ENCODE peak calls at places on chromosomes 11 and 22, in eight cellular contexts. One of them, this sample, is unnamed.

GRCh38 chr11:1772270-1773130 is 8.8 kb upstream of the CTSD start:
- DNase-seq in endothelial cell of umbilical vein: peak; percentile 68
- DNase-seq in transverse colon: peak; percentile 68
- DNase-seq in upper lobe of left lung: no peak
- DNase-seq in HCT116: peak; percentile 62
- DNase-seq in H1: peak; percentile 71
- DNase-seq in ovary: peak; percentile 46
- DNase-seq in Peyer's patch: peak; percentile 74
- DNase-seq in this sample: peak; percentile 60

GRCh38 chr11:92667446-92668165 is 301.8 kb upstream of the MTNR1B start:
- DNase-seq in endothelial cell of umbilical vein: no peak
- DNase-seq in transverse colon: no peak
- DNase-seq in upper lobe of left lung: no peak
- DNase-seq in HCT116: no peak
- DNase-seq in H1: no peak
- DNase-seq in ovary: no peak
- DNase-seq in Peyer's patch: no peak
- DNase-seq in this sample: no peak

GRCh38 chr11:36622431-36623136 is 24.5 kb upstream of the RAG2 start:
- DNase-seq in endothelial cell of umbilical vein: peak; percentile 41
- DNase-seq in transverse colon: no peak
- DNase-seq in upper lobe of left lung: no peak
- DNase-seq in HCT116: peak; percentile 12
- DNase-seq in H1: no peak
- DNase-seq in ovary: no peak
- DNase-seq in Peyer's patch: no peak
- DNase-seq in this sample: no peak

GRCh38 chr11:29162490-29162889 is 854.3 kb downstream of the KCNA4 start:
- DNase-seq in endothelial cell of umbilical vein: no peak
- DNase-seq in transverse colon: no peak
- DNase-seq in upper lobe of left lung: no peak
- DNase-seq in HCT116: no peak
- DNase-seq in H1: no peak
- DNase-seq in ovary: no peak
- DNase-seq in Peyer's patch: no peak
- DNase-seq in this sample: no peak

GRCh38 chr11:107545101-107545514 is 20.4 kb downstream of the ALKBH8 start:
- DNase-seq in endothelial cell of umbilical vein: peak; percentile 90
- DNase-seq in transverse colon: no peak
- DNase-seq in upper lobe of left lung: no peak
- DNase-seq in HCT116: peak; percentile 76
- DNase-seq in H1: no peak
- DNase-seq in ovary: no peak
- DNase-seq in Peyer's patch: no peak
- DNase-seq in this sample: no peak

GRCh38 chr11:121687961-121688566 is 235.3 kb upstream of the SORL1-AS1 start:
- DNase-seq in endothelial cell of umbilical vein: no peak
- DNase-seq in transverse colon: no peak
- DNase-seq in upper lobe of left lung: no peak
- DNase-seq in HCT116: no peak
- DNase-seq in H1: no peak
- DNase-seq in ovary: no peak
- DNase-seq in Peyer's patch: no peak
- DNase-seq in this sample: no peak

GRCh38 chr11:35247428-35247827 is 108.5 kb downstream of the CD44 start:
- DNase-seq in endothelial cell of umbilical vein: no peak
- DNase-seq in transverse colon: peak; percentile 26
- DNase-seq in upper lobe of left lung: no peak
- DNase-seq in HCT116: no peak
- DNase-seq in H1: no peak
- DNase-seq in ovary: no peak
- DNase-seq in Peyer's patch: no peak
- DNase-seq in this sample: no peak

GRCh38 chr22:44597616-44598015 is 99.6 kb upstream of the RTL6 start:
- DNase-seq in endothelial cell of umbilical vein: no peak
- DNase-seq in transverse colon: no peak
- DNase-seq in upper lobe of left lung: no peak
- DNase-seq in HCT116: no peak
- DNase-seq in H1: no peak
- DNase-seq in ovary: no peak
- DNase-seq in Peyer's patch: no peak
- DNase-seq in this sample: peak; percentile 63

GRCh38 chr11:73380321-73380720 is 4.1 kb downstream of the RELT start:
- DNase-seq in endothelial cell of umbilical vein: no peak
- DNase-seq in transverse colon: no peak
- DNase-seq in upper lobe of left lung: no peak
- DNase-seq in HCT116: no peak
- DNase-seq in H1: no peak
- DNase-seq in ovary: no peak
- DNase-seq in Peyer's patch: no peak
- DNase-seq in this sample: no peak

GRCh38 chr11:77075425-77075905 is 8.7 kb downstream of the CAPN5 start:
- DNase-seq in endothelial cell of umbilical vein: no peak
- DNase-seq in transverse colon: peak; percentile 78
- DNase-seq in upper lobe of left lung: no peak
- DNase-seq in HCT116: no peak
- DNase-seq in H1: no peak
- DNase-seq in ovary: no peak
- DNase-seq in Peyer's patch: peak; percentile 72
- DNase-seq in this sample: no peak

GRCh38 chr11:76836613-76837291 is 24.0 kb upstream of the ACER3 start:
- DNase-seq in endothelial cell of umbilical vein: no peak
- DNase-seq in transverse colon: peak; percentile 51
- DNase-seq in upper lobe of left lung: no peak
- DNase-seq in HCT116: no peak
- DNase-seq in H1: no peak
- DNase-seq in ovary: no peak
- DNase-seq in Peyer's patch: peak; percentile 53
- DNase-seq in this sample: no peak

GRCh38 chr11:61131186-61131585 is 28.9 kb downstream of the CD5 start:
- DNase-seq in endothelial cell of umbilical vein: no peak
- DNase-seq in transverse colon: no peak
- DNase-seq in upper lobe of left lung: no peak
- DNase-seq in HCT116: no peak
- DNase-seq in H1: no peak
- DNase-seq in ovary: no peak
- DNase-seq in Peyer's patch: no peak
- DNase-seq in this sample: no peak

GRCh38 chr11:123197711-123198110 is 2.7 kb upstream of the CLMP start:
- DNase-seq in endothelial cell of umbilical vein: no peak
- DNase-seq in transverse colon: no peak
- DNase-seq in upper lobe of left lung: no peak
- DNase-seq in HCT116: no peak
- DNase-seq in H1: no peak
- DNase-seq in ovary: no peak
- DNase-seq in Peyer's patch: no peak
- DNase-seq in this sample: no peak

GRCh38 chr11:103798456-103798855 is 238.0 kb upstream of the DDI1 start:
- DNase-seq in endothelial cell of umbilical vein: no peak
- DNase-seq in transverse colon: no peak
- DNase-seq in upper lobe of left lung: no peak
- DNase-seq in HCT116: no peak
- DNase-seq in H1: no peak
- DNase-seq in ovary: no peak
- DNase-seq in Peyer's patch: no peak
- DNase-seq in this sample: no peak

GRCh38 chr11:32172771-32173170 is 81.9 kb downstream of the RCN1 start:
- DNase-seq in endothelial cell of umbilical vein: no peak
- DNase-seq in transverse colon: no peak
- DNase-seq in upper lobe of left lung: no peak
- DNase-seq in HCT116: no peak
- DNase-seq in H1: no peak
- DNase-seq in ovary: no peak
- DNase-seq in Peyer's patch: no peak
- DNase-seq in this sample: peak; percentile 25

GRCh38 chr11:28528217-28528616 is 420.0 kb downstream of the METTL15 start:
- DNase-seq in endothelial cell of umbilical vein: no peak
- DNase-seq in transverse colon: no peak
- DNase-seq in upper lobe of left lung: no peak
- DNase-seq in HCT116: no peak
- DNase-seq in H1: no peak
- DNase-seq in ovary: no peak
- DNase-seq in Peyer's patch: no peak
- DNase-seq in this sample: no peak

GRCh38 chr11:13713982-13714381 is 45.5 kb downstream of the FAR1 start:
- DNase-seq in endothelial cell of umbilical vein: no peak
- DNase-seq in transverse colon: no peak
- DNase-seq in upper lobe of left lung: no peak
- DNase-seq in HCT116: no peak
- DNase-seq in H1: no peak
- DNase-seq in ovary: no peak
- DNase-seq in Peyer's patch: no peak
- DNase-seq in this sample: no peak

GRCh38 chr11:70501026-70501901 is 102.9 kb downstream of the CTTN start:
- DNase-seq in endothelial cell of umbilical vein: no peak
- DNase-seq in transverse colon: no peak
- DNase-seq in upper lobe of left lung: no peak
- DNase-seq in HCT116: no peak
- DNase-seq in H1: no peak
- DNase-seq in ovary: no peak
- DNase-seq in Peyer's patch: peak; percentile 46
- DNase-seq in this sample: no peak

GRCh38 chr11:2518983-2519340 is 74.2 kb downstream of the KCNQ1 start:
- DNase-seq in endothelial cell of umbilical vein: no peak
- DNase-seq in transverse colon: peak; percentile 1
- DNase-seq in upper lobe of left lung: peak; percentile 49
- DNase-seq in HCT116: no peak
- DNase-seq in H1: peak; percentile 37
- DNase-seq in ovary: no peak
- DNase-seq in Peyer's patch: peak; percentile 27
- DNase-seq in this sample: no peak

GRCh38 chr11:60377737-60378136 is 595 bp upstream of the MS4A7 start:
- DNase-seq in endothelial cell of umbilical vein: no peak
- DNase-seq in transverse colon: peak; percentile 49
- DNase-seq in upper lobe of left lung: no peak
- DNase-seq in HCT116: no peak
- DNase-seq in H1: no peak
- DNase-seq in ovary: no peak
- DNase-seq in Peyer's patch: no peak
- DNase-seq in this sample: peak; percentile 79

GRCh38 chr22:20956258-20957117 is 10.6 kb upstream of the AIFM3 start:
- DNase-seq in endothelial cell of umbilical vein: no peak
- DNase-seq in transverse colon: peak; percentile 87
- DNase-seq in upper lobe of left lung: peak; percentile 43
- DNase-seq in HCT116: peak; percentile 73
- DNase-seq in H1: peak; percentile 67
- DNase-seq in ovary: no peak
- DNase-seq in Peyer's patch: peak; percentile 83
- DNase-seq in this sample: peak; percentile 32

GRCh38 chr11:1776944-1777715 is 13.4 kb upstream of the CTSD start:
- DNase-seq in endothelial cell of umbilical vein: no peak
- DNase-seq in transverse colon: no peak
- DNase-seq in upper lobe of left lung: no peak
- DNase-seq in HCT116: no peak
- DNase-seq in H1: no peak
- DNase-seq in ovary: no peak
- DNase-seq in Peyer's patch: no peak
- DNase-seq in this sample: no peak

GRCh38 chr11:85475637-85476517 is 151.3 kb downstream of the DLG2 start:
- DNase-seq in endothelial cell of umbilical vein: no peak
- DNase-seq in transverse colon: no peak
- DNase-seq in upper lobe of left lung: no peak
- DNase-seq in HCT116: no peak
- DNase-seq in H1: no peak
- DNase-seq in ovary: no peak
- DNase-seq in Peyer's patch: no peak
- DNase-seq in this sample: no peak

GRCh38 chr11:65393513-65394079 is 7.2 kb downstream of the FRMD8 start:
- DNase-seq in endothelial cell of umbilical vein: no peak
- DNase-seq in transverse colon: no peak
- DNase-seq in upper lobe of left lung: peak; percentile 64
- DNase-seq in HCT116: no peak
- DNase-seq in H1: no peak
- DNase-seq in ovary: no peak
- DNase-seq in Peyer's patch: no peak
- DNase-seq in this sample: no peak
- H3K36me3 ChIP-seq in endothelial cell of umbilical vein: peaks cover 43% of the 10 kb centered on the region
- H3K36me3 ChIP-seq in transverse colon: no peaks in the 10 kb centered on the region
- H3K36me3 ChIP-seq in upper lobe of left lung: peaks cover 57% of the 10 kb centered on the region
- H3K36me3 ChIP-seq in HCT116: peaks cover 2% of the 10 kb centered on the region
- H3K36me3 ChIP-seq in H1: no peaks in the 10 kb centered on the region
- H3K36me3 ChIP-seq in ovary: no peaks in the 10 kb centered on the region
- H3K36me3 ChIP-seq in Peyer's patch: peaks cover 82% of the 10 kb centered on the region
- H3K36me3 ChIP-seq in this sample: no peaks in the 10 kb centered on the region

DNA sequence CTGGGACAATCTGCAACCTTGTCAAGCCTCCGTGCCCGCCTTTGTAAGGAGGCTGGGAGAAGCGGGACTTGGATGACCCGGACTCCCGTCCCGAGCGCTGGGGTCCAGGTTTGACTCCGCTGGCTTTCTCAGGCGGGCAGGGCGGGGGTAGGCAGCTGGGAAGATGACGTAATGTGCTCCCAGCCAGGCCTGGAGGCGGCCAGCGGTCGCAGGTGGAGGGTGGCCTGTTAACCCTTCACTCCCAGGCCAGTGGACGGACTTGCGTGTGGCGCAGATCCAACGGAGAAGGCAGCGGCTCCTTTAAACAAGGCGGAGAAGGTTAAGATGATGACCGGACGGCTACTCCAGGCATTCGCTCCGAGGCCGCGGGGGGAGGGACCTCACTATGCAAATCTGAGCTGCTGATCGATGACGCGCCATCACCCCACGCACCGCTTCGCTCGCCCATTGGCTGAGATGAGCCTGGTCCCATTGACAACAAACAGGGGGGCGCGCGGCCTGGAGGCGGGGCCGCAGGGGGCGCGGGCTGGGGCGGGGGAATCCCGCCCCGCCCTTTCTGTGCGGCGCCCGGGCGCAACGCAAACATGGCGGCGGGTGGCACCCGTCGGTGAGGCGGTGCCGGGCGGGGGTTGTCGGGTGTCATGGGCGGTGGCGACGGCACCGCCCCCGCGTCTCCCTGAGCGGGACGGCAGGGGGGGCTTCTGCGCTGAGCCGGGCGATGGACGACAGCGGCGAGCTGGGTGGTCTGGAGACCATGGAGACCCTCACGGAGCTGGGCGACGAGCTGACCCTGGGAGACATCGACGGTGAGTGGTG is at the start of gene SREBF2:
- DNase-seq in endothelial cell of umbilical vein: peak; percentile 100
- DNase-seq in transverse colon: peak; percentile 100
- DNase-seq in upper lobe of left lung: peak; percentile 99
- DNase-seq in HCT116: peak; percentile 99
- DNase-seq in H1: peak; percentile 97
- DNase-seq in ovary: peak; percentile 99
- DNase-seq in Peyer's patch: peak; percentile 100
- DNase-seq in this sample: peak; percentile 100
- TF ChIP-seq POLR2A in endothelial cell of umbilical vein: peak; percentile 68
- TF ChIP-seq POLR2A in transverse colon: peak; percentile 86
- TF ChIP-seq POLR2A in upper lobe of left lung: no peak
- TF ChIP-seq POLR2A in HCT116: peak; percentile 22
- TF ChIP-seq POLR2A in H1: peak; percentile 85
- TF ChIP-seq POLR2A in ovary: peak; percentile 76
- TF ChIP-seq POLR2A in Peyer's patch: peak; percentile 87
- TF ChIP-seq POLR2A in this sample: peak; percentile 76

GRCh38 chr11:134158023-134158422 is 65.7 kb downstream of the NCAPD3 start:
- DNase-seq in endothelial cell of umbilical vein: no peak
- DNase-seq in transverse colon: no peak
- DNase-seq in upper lobe of left lung: peak; percentile 29
- DNase-seq in HCT116: no peak
- DNase-seq in H1: no peak
- DNase-seq in ovary: no peak
- DNase-seq in Peyer's patch: no peak
- DNase-seq in this sample: no peak
- H3K36me3 ChIP-seq in endothelial cell of umbilical vein: peaks cover 14% of the 10 kb centered on the region
- H3K36me3 ChIP-seq in transverse colon: no peaks in the 10 kb centered on the region
- H3K36me3 ChIP-seq in upper lobe of left lung: peaks cover 36% of the 10 kb centered on the region
- H3K36me3 ChIP-seq in HCT116: peaks cover 38% of the 10 kb centered on the region
- H3K36me3 ChIP-seq in H1: peaks cover 84% of the 10 kb centered on the region
- H3K36me3 ChIP-seq in ovary: no peaks in the 10 kb centered on the region
- H3K36me3 ChIP-seq in Peyer's patch: peaks cover 49% of the 10 kb centered on the region
- H3K36me3 ChIP-seq in this sample: peaks cover 10% of the 10 kb centered on the region

GRCh38 chr11:8682219-8683114 is at the start of the genes RPL27A and TRIM66:
- DNase-seq in endothelial cell of umbilical vein: peak; percentile 97
- DNase-seq in transverse colon: peak; percentile 99
- DNase-seq in upper lobe of left lung: peak; percentile 100
- DNase-seq in HCT116: peak; percentile 90
- DNase-seq in H1: peak; percentile 100
- DNase-seq in ovary: peak; percentile 100
- DNase-seq in Peyer's patch: peak; percentile 100
- DNase-seq in this sample: peak; percentile 99
- TF ChIP-seq POLR2A in endothelial cell of umbilical vein: peak; percentile 100
- TF ChIP-seq POLR2A in transverse colon: peak; percentile 99
- TF ChIP-seq POLR2A in upper lobe of left lung: peak; percentile 97
- TF ChIP-seq POLR2A in HCT116: peak; percentile 96
- TF ChIP-seq POLR2A in H1: peak; percentile 100
- TF ChIP-seq POLR2A in ovary: peak; percentile 100
- TF ChIP-seq POLR2A in Peyer's patch: peak; percentile 96
- TF ChIP-seq POLR2A in this sample: peak; percentile 93